ENCODE peak calls at places on chromosomes 13 and 19, in ten cellular contexts. T is HCT116; S is EL; K is activated naive CD8-positive, alpha-beta T cell treated with anti-CD3 and anti-CD28 coated beads for 36 hours; N is activated T-helper 1 cell treated with Interleukin-2 at 50 U/mL for 16 hours; Q is NCI-H69; A is posterior cingulate gyrus; G is naive thymus-derived CD8-positive, alpha-beta T cell; V is iPS-NIHi11; M is germinal center. B is an unnamed sample.

GRCh38 chr19:39915848-39916215 is 18.6 kb downstream of the FCGBP start:
- DNase-seq in T (no peak), S (no peak), K (no peak), N (no peak), Q (no peak), A (no peak), G (no peak), V (no peak), M (no peak), B (no peak)

GRCh38 chr19:29845576-29846176 is 33.9 kb downstream of the CCNE1 start:
- DNase-seq in T (no peak), S (peak), K (peak), N (no peak), Q (peak), A (no peak), G (peak), V (no peak), M (peak), B (peak)

GRCh38 chr13:109821038-109821545 is 34.7 kb upstream of the IRS2 start:
- DNase-seq in T (no peak), S (no peak), K (no peak), N (no peak), Q (no peak), A (no peak), G (no peak), V (no peak), M (no peak), B (no peak)

GRCh38 chr13:42110410-42111155 is 62.1 kb downstream of the DGKH start:
- DNase-seq in T (peak), S (peak), K (no peak), N (no peak), Q (peak), A (no peak), G (no peak), V (peak), M (peak), B (peak)

GRCh38 chr19:1098177-1099051 is 3.2 kb upstream of the POLR2E start:
- DNase-seq in T (no peak), S (no peak), K (no peak), N (no peak), Q (peak), A (no peak), G (no peak), V (no peak), M (no peak), B (no peak)

GRCh38 chr19:24040621-24041020 is 46.4 kb upstream of the ZNF254 start:
- DNase-seq in T (no peak), S (no peak), K (no peak), N (no peak), Q (no peak), A (no peak), G (no peak), V (no peak), M (no peak), B (no peak)

GRCh38 chr13:32001392-32001768 is 30.2 kb upstream of the FRY start:
- DNase-seq in T (peak), S (peak), K (no peak), N (no peak), Q (peak), A (no peak), G (no peak), V (peak), M (peak), B (peak)

GRCh38 chr19:16566161-16566560 is 6.1 kb downstream of the SLC35E1 start:
- DNase-seq in T (no peak), S (no peak), K (peak), N (peak), Q (no peak), A (no peak), G (peak), V (no peak), M (no peak), B (no peak)

GRCh38 chr13:74325106-74325505 is 190.9 kb upstream of the KLF12 start:
- DNase-seq in T (no peak), S (peak), K (no peak), N (no peak), Q (peak), A (no peak), G (no peak), V (no peak), M (no peak), B (peak)

GRCh38 chr19:8454218-8454617 is 9.4 kb downstream of the HNRNPM start:
- DNase-seq in T (no peak), S (no peak), K (no peak), N (no peak), Q (no peak), A (no peak), G (no peak), V (no peak), M (no peak), B (no peak)

GRCh38 chr13:76024151-76024550 is 388.0 kb downstream of the LMO7 start:
- DNase-seq in T (no peak), S (no peak), K (no peak), N (no peak), Q (no peak), A (no peak), G (no peak), V (no peak), M (no peak), B (no peak)

GRCh38 chr19:34323433-34324204 is 41.4 kb upstream of the GPI start:
- DNase-seq in T (no peak), S (no peak), K (no peak), N (no peak), Q (no peak), A (no peak), G (no peak), V (peak), M (no peak), B (no peak)

GRCh38 chr19:24032651-24033050 is 54.3 kb upstream of the ZNF254 start:
- DNase-seq in T (no peak), S (no peak), K (no peak), N (no peak), Q (peak), A (no peak), G (no peak), V (no peak), M (no peak), B (no peak)

GRCh38 chr13:92952161-92952560 is 274.4 kb upstream of the GPC6 start:
- DNase-seq in T (no peak), S (no peak), K (no peak), N (no peak), Q (no peak), A (no peak), G (no peak), V (no peak), M (no peak), B (peak)

GRCh38 chr19:5775668-5776309 is 8.8 kb downstream of the PRR22 start:
- DNase-seq in T (no peak), S (peak), K (no peak), N (no peak), Q (no peak), A (no peak), G (no peak), V (no peak), M (no peak), B (peak)

GRCh38 chr13:74191036-74191809 is 57.0 kb upstream of the KLF12 start:
- DNase-seq in T (no peak), S (peak), K (peak), N (no peak), Q (no peak), A (no peak), G (no peak), V (no peak), M (no peak), B (peak)

GRCh38 chr19:35995655-35995993 is 636 bp downstream of the SDHAF1 start:
- DNase-seq in T (no peak), S (peak), K (peak), N (no peak), Q (peak), A (no peak), G (peak), V (peak), M (no peak), B (no peak)

GRCh38 chr19:32830231-32831014 is 39.1 kb downstream of the SLC7A9 start:
- DNase-seq in T (no peak), S (peak), K (no peak), N (no peak), Q (no peak), A (no peak), G (no peak), V (no peak), M (no peak), B (peak)

GRCh38 chr13:20356437-20356836 is 124.3 kb upstream of the GJB6 start:
- DNase-seq in T (no peak), S (no peak), K (no peak), N (no peak), Q (no peak), A (no peak), G (no peak), V (no peak), M (no peak), B (peak)

GRCh38 chr19:46950526-46951235 is 69.0 kb upstream of the NPAS1 start:
- DNase-seq in T (no peak), S (no peak), K (no peak), N (no peak), Q (no peak), A (no peak), G (no peak), V (no peak), M (no peak), B (no peak)

GRCh38 chr19:29805026-29805925 is 6.5 kb upstream of the CCNE1 start:
- DNase-seq in T (no peak), S (peak), K (no peak), N (no peak), Q (no peak), A (no peak), G (no peak), V (no peak), M (no peak), B (peak)

GRCh38 chr13:100608906-100609305 is 20.3 kb upstream of the GGACT start:
- DNase-seq in T (no peak), S (no peak), K (peak), N (no peak), Q (no peak), A (no peak), G (no peak), V (no peak), M (peak), B (peak)

GRCh38 chr13:30341815-30342570 is 34.6 kb upstream of the KATNAL1 start:
- DNase-seq in T (peak), S (peak), K (no peak), N (no peak), Q (no peak), A (peak), G (no peak), V (peak), M (no peak), B (peak)

GRCh38 chr13:101090287-101090686 is 326.0 kb downstream of the NALCN start:
- DNase-seq in T (no peak), S (no peak), K (no peak), N (no peak), Q (no peak), A (no peak), G (no peak), V (no peak), M (no peak), B (no peak)

GRCh38 chr13:39876258-39876657 is 220.8 kb downstream of the COG6 start:
- DNase-seq in T (no peak), S (peak), K (no peak), N (no peak), Q (no peak), A (no peak), G (no peak), V (no peak), M (no peak), B (peak)

GRCh38 chr13:101417043-101417406 is 717 bp upstream of the NALCN start:
- DNase-seq in T (no peak), S (peak), K (no peak), N (no peak), Q (peak), A (no peak), G (no peak), V (no peak), M (no peak), B (peak)

GRCh38 chr13:95714142-95714832 is 37.3 kb downstream of the DNAJC3 start:
- DNase-seq in T (no peak), S (peak), K (no peak), N (no peak), Q (no peak), A (no peak), G (no peak), V (no peak), M (no peak), B (peak)

GRCh38 chr19:17240062-17240854 is 5.5 kb downstream of the NR2F6 start:
- DNase-seq in T (no peak), S (no peak), K (no peak), N (no peak), Q (no peak), A (no peak), G (no peak), V (no peak), M (no peak), B (no peak)

GRCh38 chr13:97319088-97319487 is 97.0 kb downstream of the MBNL2 start:
- DNase-seq in T (no peak), S (no peak), K (no peak), N (no peak), Q (no peak), A (peak), G (no peak), V (no peak), M (no peak), B (no peak)